ENCODE peak calls at places on chromosomes 4 and X, in five cellular contexts. One of them, this sample, is unnamed.
A peak's percentile ranks its signal among the peaks of the same experiment; 100 is the strongest.

GRCh38 chr4:150402968-150403367 is 179.0 kb upstream of the MAB21L2 start:
- DNase-seq in A549: no peak
- DNase-seq in cardiac muscle cell: no peak
- DNase-seq in fibroblast of the aortic adventitia: no peak
- DNase-seq in AG10803: no peak
- DNase-seq in this sample: no peak

GRCh38 chr4:89285735-89286134 is 21.9 kb downstream of the GPRIN3 start:
- DNase-seq in A549: no peak
- DNase-seq in cardiac muscle cell: no peak
- DNase-seq in fibroblast of the aortic adventitia: no peak
- DNase-seq in AG10803: no peak
- DNase-seq in this sample: no peak

GRCh38 chr4:111919666-111920065 is 225.6 kb upstream of the FAM241A start:
- DNase-seq in A549: no peak
- DNase-seq in cardiac muscle cell: no peak
- DNase-seq in fibroblast of the aortic adventitia: no peak
- DNase-seq in AG10803: no peak
- DNase-seq in this sample: no peak

GRCh38 chr4:34202154-34202553 is 2042.2 kb downstream of the ARAP2 start:
- DNase-seq in A549: no peak
- DNase-seq in cardiac muscle cell: no peak
- DNase-seq in fibroblast of the aortic adventitia: no peak
- DNase-seq in AG10803: no peak
- DNase-seq in this sample: no peak

GRCh38 chrX:112968351-112969133 is 127.9 kb upstream of the AMOT start:
- DNase-seq in A549: no peak
- DNase-seq in cardiac muscle cell: no peak
- DNase-seq in fibroblast of the aortic adventitia: no peak
- DNase-seq in AG10803: peak; percentile 9
- DNase-seq in this sample: no peak

GRCh38 chrX:71282514-71283408 is 674 bp upstream of the NONO start:
- DNase-seq in A549: peak; percentile 71
- DNase-seq in cardiac muscle cell: no peak
- DNase-seq in fibroblast of the aortic adventitia: no peak
- DNase-seq in AG10803: no peak
- DNase-seq in this sample: no peak

GRCh38 chr4:54318904-54319303 is 89.8 kb downstream of the PDGFRA start:
- DNase-seq in A549: peak; percentile 54
- DNase-seq in cardiac muscle cell: peak; percentile 76
- DNase-seq in fibroblast of the aortic adventitia: peak; percentile 63
- DNase-seq in AG10803: peak; percentile 63
- DNase-seq in this sample: no peak

GRCh38 chr4:128854433-128854832 is 44.9 kb downstream of the JADE1 start:
- DNase-seq in A549: no peak
- DNase-seq in cardiac muscle cell: peak; percentile 49
- DNase-seq in fibroblast of the aortic adventitia: no peak
- DNase-seq in AG10803: peak; percentile 80
- DNase-seq in this sample: no peak

DNA sequence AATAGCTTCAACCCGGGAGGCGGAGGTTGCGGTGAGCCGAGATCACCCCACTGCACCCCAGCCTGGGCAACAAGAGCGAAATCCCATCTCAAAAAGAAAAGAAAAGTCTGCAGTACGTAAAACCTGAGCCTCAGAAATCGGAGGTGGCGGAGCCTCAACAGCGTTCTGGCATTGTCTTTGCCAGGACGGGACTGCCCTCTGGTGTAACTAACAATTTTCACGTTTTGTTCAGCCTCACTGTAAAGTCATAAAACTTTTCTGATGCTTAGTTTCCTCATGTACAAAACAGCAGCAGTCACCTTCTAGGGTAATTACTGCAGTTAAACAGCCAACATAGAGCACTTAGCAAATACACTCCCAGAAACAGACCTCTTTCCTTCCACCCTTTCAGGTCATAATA is 121.7 kb downstream of the RBM47 start:
- DNase-seq in A549: peak; percentile 18
- DNase-seq in cardiac muscle cell: no peak
- DNase-seq in fibroblast of the aortic adventitia: no peak
- DNase-seq in AG10803: no peak
- DNase-seq in this sample: no peak
- TF ChIP-seq CTCF in A549: no peak
- TF ChIP-seq CTCF in cardiac muscle cell: no peak
- TF ChIP-seq CTCF in fibroblast of the aortic adventitia: no peak
- TF ChIP-seq CTCF in AG10803: no peak
- TF ChIP-seq CTCF in this sample: no peak

GRCh38 chr4:10596586-10597285 is 87.8 kb downstream of the CLNK start:
- DNase-seq in A549: no peak
- DNase-seq in cardiac muscle cell: no peak
- DNase-seq in fibroblast of the aortic adventitia: no peak
- DNase-seq in AG10803: no peak
- DNase-seq in this sample: no peak

GRCh38 chr4:10589808-10590207 is 94.8 kb downstream of the CLNK start:
- DNase-seq in A549: no peak
- DNase-seq in cardiac muscle cell: peak; percentile 83
- DNase-seq in fibroblast of the aortic adventitia: peak; percentile 28
- DNase-seq in AG10803: peak; percentile 54
- DNase-seq in this sample: no peak

GRCh38 chr4:10589308-10589707 is 95.3 kb downstream of the CLNK start:
- DNase-seq in A549: no peak
- DNase-seq in cardiac muscle cell: no peak
- DNase-seq in fibroblast of the aortic adventitia: no peak
- DNase-seq in AG10803: no peak
- DNase-seq in this sample: no peak

GRCh38 chr4:10590896-10591295 is 93.7 kb downstream of the CLNK start:
- DNase-seq in A549: no peak
- DNase-seq in cardiac muscle cell: no peak
- DNase-seq in fibroblast of the aortic adventitia: peak; percentile 38
- DNase-seq in AG10803: peak; percentile 35
- DNase-seq in this sample: no peak

DNA sequence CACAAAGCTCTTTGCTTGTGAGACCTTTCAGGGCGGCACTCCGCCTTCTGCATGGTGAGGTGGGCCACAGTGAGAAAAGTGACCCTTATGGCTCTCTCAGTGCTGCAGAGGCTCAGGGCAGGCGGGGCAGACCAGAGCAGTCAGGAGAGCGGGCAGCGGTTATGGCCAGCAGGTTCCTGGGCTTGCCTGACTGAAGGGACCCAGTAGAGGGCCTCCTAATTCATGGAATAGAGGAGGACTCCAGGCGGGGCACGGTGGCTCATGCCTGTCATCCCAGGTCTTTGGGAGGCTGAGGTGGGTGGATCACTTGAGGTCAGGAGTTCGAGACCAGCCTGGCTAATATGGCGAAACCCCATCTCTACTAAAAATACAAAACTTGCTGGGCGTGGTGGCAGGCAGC is 91.4 kb downstream of the CLNK start:
- DNase-seq in A549: no peak
- DNase-seq in cardiac muscle cell: no peak
- DNase-seq in fibroblast of the aortic adventitia: no peak
- DNase-seq in AG10803: no peak
- DNase-seq in this sample: no peak
- TF ChIP-seq CTCF in A549: no peak
- TF ChIP-seq CTCF in cardiac muscle cell: no peak
- TF ChIP-seq CTCF in fibroblast of the aortic adventitia: no peak
- TF ChIP-seq CTCF in AG10803: no peak
- TF ChIP-seq CTCF in this sample: no peak

GRCh38 chrX:54540289-54540688 is 10.3 kb downstream of the GNL3L start:
- DNase-seq in A549: peak; percentile 20
- DNase-seq in cardiac muscle cell: peak; percentile 53
- DNase-seq in fibroblast of the aortic adventitia: peak; percentile 52
- DNase-seq in AG10803: peak; percentile 61
- DNase-seq in this sample: no peak
- TF ChIP-seq CTCF in A549: no peak
- TF ChIP-seq CTCF in cardiac muscle cell: peak; percentile 8
- TF ChIP-seq CTCF in fibroblast of the aortic adventitia: peak; percentile 17
- TF ChIP-seq CTCF in AG10803: peak; percentile 42
- TF ChIP-seq CTCF in this sample: no peak

DNA sequence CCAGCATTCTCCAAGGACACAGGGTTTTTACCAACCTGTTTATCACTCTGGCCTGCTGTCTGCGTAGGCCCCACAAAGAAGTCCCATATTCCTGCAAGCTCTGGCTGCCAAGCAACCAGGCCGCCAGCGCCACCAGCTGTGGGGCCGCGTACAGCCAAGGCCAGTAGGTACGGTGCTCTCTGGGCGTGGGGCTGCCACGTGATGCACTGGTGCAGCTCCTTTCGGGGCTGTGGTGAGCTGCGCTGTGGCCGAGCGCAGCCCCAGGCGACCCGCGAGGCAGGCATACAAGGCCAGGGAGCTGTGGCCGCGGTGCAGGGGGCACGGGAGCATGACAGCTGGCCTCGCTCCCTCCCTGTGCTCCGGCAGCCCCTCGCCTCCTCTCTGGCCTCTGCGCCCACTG is 22.2 kb downstream of the LUZP4 start:
- DNase-seq in A549: no peak
- DNase-seq in cardiac muscle cell: peak; percentile 29
- DNase-seq in fibroblast of the aortic adventitia: no peak
- DNase-seq in AG10803: no peak
- DNase-seq in this sample: no peak
- TF ChIP-seq CTCF in A549: no peak
- TF ChIP-seq CTCF in cardiac muscle cell: no peak
- TF ChIP-seq CTCF in fibroblast of the aortic adventitia: no peak
- TF ChIP-seq CTCF in AG10803: no peak
- TF ChIP-seq CTCF in this sample: no peak

DNA sequence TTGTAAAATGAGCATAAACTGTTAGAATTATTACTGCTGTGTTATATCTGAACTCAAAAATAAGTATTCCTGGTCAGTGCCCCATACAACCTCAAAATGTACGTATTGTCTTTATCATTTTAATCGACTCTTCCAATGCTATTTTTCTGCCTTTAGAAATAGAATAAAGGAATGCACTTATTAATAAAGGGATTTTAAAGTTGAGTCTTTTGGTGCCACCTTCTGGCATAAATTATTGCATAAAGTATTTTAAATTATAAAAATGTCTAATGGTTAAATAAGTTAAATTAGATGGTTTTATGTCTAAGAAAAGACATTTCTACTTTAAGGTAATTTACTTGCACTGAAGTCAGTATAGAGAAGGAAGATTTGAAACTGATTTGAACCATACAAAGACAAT is 424.0 kb upstream of the NDST4 start:
- DNase-seq in A549: no peak
- DNase-seq in cardiac muscle cell: no peak
- DNase-seq in fibroblast of the aortic adventitia: no peak
- DNase-seq in AG10803: peak; percentile 0
- DNase-seq in this sample: no peak
- TF ChIP-seq CTCF in A549: no peak
- TF ChIP-seq CTCF in cardiac muscle cell: no peak
- TF ChIP-seq CTCF in fibroblast of the aortic adventitia: no peak
- TF ChIP-seq CTCF in AG10803: peak; percentile 7
- TF ChIP-seq CTCF in this sample: no peak

DNA sequence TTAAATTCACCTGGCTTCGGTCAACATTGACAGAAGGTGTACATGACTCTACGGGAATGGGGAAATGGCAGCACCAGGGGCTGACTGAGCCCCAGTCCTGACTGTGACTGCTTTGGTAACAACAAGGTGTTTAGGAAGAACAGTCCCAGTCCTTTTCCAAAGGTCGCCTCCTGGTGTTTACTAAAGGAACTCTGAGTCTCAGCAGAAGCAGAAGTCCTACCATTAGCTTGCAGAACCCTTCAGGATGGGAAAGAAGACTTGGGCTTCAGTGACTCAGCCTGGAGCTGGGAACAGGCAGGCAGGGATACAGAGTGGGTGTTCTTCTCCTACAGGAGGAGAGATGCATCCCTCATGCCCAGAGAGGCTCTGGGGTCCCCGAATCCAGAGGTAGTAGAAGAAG is 103.3 kb downstream of the MGST2 start:
- DNase-seq in A549: peak; percentile 21
- DNase-seq in cardiac muscle cell: no peak
- DNase-seq in fibroblast of the aortic adventitia: no peak
- DNase-seq in AG10803: no peak
- DNase-seq in this sample: no peak
- TF ChIP-seq CTCF in A549: no peak
- TF ChIP-seq CTCF in cardiac muscle cell: peak; percentile 18
- TF ChIP-seq CTCF in fibroblast of the aortic adventitia: no peak
- TF ChIP-seq CTCF in AG10803: no peak
- TF ChIP-seq CTCF in this sample: no peak

This sample was measured in breast epithelium.